ENCODE peak calls at places on chromosomes 7 and 10, in six cellular contexts. P, K, O, S, Z and H are unnamed samples.
A peak's percentile ranks its signal among the peaks of the same experiment; 100 is the strongest.

GRCh38 chr7:158682456-158682855 is 22.1 kb downstream of the NCAPG2 start:
- DNase-seq in P (no peak), S (peak; percentile 28), K (no peak), Z (no peak), O (no peak), H (no peak)

GRCh38 chr10:50336140-50336539 is 84.8 kb upstream of the ASAH2 start:
- DNase-seq in O (no peak), P (no peak), S (no peak), Z (no peak), K (no peak), H (no peak)

GRCh38 chr7:18126274-18126673 is 98.6 kb upstream of the PRPS1L1 start:
- DNase-seq in Z (no peak), P (peak; percentile 11), O (no peak), K (no peak), S (no peak), H (no peak)

GRCh38 chr10:109933984-109934565 is 10.8 kb upstream of the XPNPEP1 start:
- DNase-seq in S (peak; percentile 55), O (no peak), P (no peak), Z (peak; percentile 45), K (no peak), H (no peak)

GRCh38 chr10:89301231-89301630 is 615 bp upstream of the IFIT2 start:
- DNase-seq in S (peak; percentile 68), P (no peak), O (no peak), K (no peak), Z (peak; percentile 34), H (no peak)

GRCh38 chr7:50812847-50813475 is 30.3 kb upstream of the GRB10 start:
- DNase-seq in S (peak; percentile 73), P (peak; percentile 74), O (no peak), K (peak; percentile 80), Z (peak; percentile 80), H (no peak)

GRCh38 chr7:51198654-51199053 is 118.0 kb downstream of the COBL start:
- DNase-seq in K (no peak), Z (no peak), P (no peak), O (no peak), S (no peak), H (no peak)

GRCh38 chr10:131400518-131400917 is 89.0 kb upstream of the TCERG1L start:
- DNase-seq in K (no peak), S (no peak), Z (no peak), P (no peak), O (no peak), H (no peak)

GRCh38 chr10:127413326-127413725 is 135.8 kb upstream of the NPS start:
- DNase-seq in O (no peak), S (no peak), K (no peak), P (no peak), Z (no peak), H (no peak)

GRCh38 chr10:116753759-116754158 is 11.4 kb upstream of the HSPA12A start:
- DNase-seq in O (no peak), S (no peak), Z (no peak), P (no peak), K (no peak), H (no peak)

GRCh38 chr10:1187151-1187854 is 131.1 kb downstream of the WDR37 start:
- DNase-seq in P (no peak), K (peak; percentile 25), Z (no peak), S (no peak), O (peak; percentile 72), H (no peak)

GRCh38 chr7:133971658-133972057 is 155.5 kb upstream of the LRGUK start:
- DNase-seq in P (no peak), K (no peak), Z (no peak), O (no peak), S (no peak), H (no peak)

GRCh38 chr10:104049497-104050250 is 36.0 kb downstream of the COL17A1 start:
- DNase-seq in S (peak; percentile 56), K (no peak), Z (peak; percentile 59), O (no peak), P (no peak), H (no peak)

GRCh38 chr10:117960345-117960744 is 86.4 kb downstream of the RAB11FIP2 start:
- DNase-seq in P (peak; percentile 7), S (peak; percentile 13), K (no peak), O (no peak), Z (peak; percentile 12), H (no peak)

GRCh38 chr7:74452748-74453320 is 872 bp upstream of the GTF2IRD1 start:
- DNase-seq in P (peak; percentile 65), S (peak; percentile 36), K (peak; percentile 76), O (no peak), Z (peak; percentile 48), H (no peak)

GRCh38 chr7:135428011-135428410 is 81.9 kb downstream of the CNOT4 start:
- DNase-seq in K (no peak), Z (no peak), S (no peak), O (no peak), P (no peak), H (no peak)

GRCh38 chr10:84243759-84244158 is 1.1 kb upstream of the RGR start:
- DNase-seq in Z (no peak), P (no peak), O (no peak), S (no peak), K (no peak), H (no peak)

DNA sequence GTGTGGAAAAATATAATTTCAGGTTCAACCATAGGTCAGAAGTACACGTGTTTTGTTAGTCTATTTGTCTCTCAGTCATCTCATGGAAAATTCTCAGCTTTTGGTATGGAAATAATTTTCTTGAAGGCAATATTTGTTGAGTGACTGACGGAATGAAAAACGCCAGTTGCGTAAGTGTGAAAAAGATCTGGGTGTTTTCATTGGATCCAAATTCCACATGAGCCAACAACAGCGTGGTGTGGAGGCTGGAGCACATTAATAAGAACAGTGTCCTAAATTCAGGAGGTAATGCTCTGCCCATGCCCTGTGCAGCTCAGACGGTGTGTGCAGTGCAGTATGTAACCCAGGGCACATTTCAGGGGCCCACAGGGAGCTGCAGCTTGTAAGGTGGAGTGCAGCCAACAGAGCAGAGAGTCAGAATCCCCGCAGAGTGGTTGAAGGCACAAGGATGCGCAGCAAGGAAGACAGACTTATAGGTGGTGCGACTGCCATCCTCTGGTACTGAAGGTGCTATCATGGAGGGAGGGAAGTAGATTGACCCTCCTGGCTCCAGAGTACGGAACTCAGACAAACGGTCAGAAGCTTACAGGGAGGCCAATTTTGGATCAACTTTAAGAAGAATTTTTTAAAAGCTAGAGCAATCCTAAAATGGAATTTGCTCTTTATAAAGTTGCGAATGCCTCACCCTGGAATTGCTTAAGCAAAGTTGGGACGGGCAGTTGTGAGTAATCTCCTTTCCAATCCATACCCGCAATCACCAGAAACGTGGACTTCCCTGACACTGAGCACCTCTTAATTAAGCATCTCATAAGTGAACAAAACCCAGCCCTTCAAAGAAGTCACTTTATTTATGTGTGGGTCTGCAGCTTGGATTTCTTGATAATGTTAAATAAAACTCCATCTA is 38.0 kb downstream of the EGFR start:
- DNase-seq in P (no peak), S (peak; percentile 86), Z (peak; percentile 77), O (no peak), K (peak; percentile 59), H (no peak)
- H3K4me3 ChIP-seq in P (no peak overlapping the region), S (peak overlapping the region; percentile 27), Z (no peak overlapping the region), O (no peak overlapping the region), K (peak overlapping the region; percentile 2), H (no peak overlapping the region)

GRCh38 chr7:117949232-117949631 is 76.0 kb upstream of the CTTNBP2 start:
- DNase-seq in Z (no peak), O (no peak), P (peak; percentile 7), K (no peak), S (no peak), H (no peak)
- TF ChIP-seq CTCF in Z (no peak), O (no peak), P (no peak), K (no peak), S (no peak), H (no peak)

GRCh38 chr10:86968994-86969355 is 693 bp downstream of the ADIRF start:
- DNase-seq in K (no peak), Z (no peak), P (no peak), S (no peak), O (no peak), H (no peak)
- H3K4me3 ChIP-seq in K (peak overlapping the region; percentile 71), Z (peak overlapping the region; percentile 74), P (no peak overlapping the region), S (peak overlapping the region; percentile 79), O (peak overlapping the region; percentile 52), H (peak overlapping the region; percentile 40)

DNA sequence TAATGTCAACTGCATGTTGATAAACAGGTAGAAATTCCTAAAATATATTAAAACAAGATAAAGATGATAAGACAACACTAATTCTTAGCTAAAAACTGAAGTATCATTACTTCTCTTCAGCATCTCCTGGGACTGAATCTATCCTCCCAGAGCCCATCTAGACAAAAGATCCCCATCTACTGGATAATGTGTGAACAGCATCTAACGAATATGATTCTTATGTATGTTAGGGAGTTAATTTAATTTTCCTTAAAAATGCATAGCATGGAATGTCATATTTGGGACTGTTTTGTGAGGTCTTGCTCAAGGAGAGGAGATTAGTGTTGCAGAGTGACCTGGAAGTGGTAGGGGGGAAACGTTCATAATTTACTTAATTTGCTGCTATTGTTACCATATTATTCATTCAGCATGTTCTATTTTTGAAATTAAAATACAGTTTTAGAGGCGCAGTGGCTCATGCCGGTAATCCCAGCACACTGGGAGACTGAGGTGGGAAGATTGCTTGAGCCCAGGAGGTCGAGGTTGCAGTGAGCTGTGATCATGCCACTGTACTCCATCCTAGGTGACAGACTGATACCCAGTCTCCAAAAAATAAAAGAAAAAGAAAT is 305.1 kb upstream of the CSTF2T start:
- DNase-seq in K (no peak), Z (peak; percentile 32), O (no peak), S (peak; percentile 53), P (peak; percentile 66), H (no peak)
- TF ChIP-seq CTCF in K (peak; percentile 56), Z (peak; percentile 69), O (peak; percentile 27), S (peak; percentile 87), P (peak; percentile 78), H (peak; percentile 47)

GRCh38 chr7:46912692-46913091 is 669.2 kb downstream of the TNS3 start:
- DNase-seq in K (no peak), O (no peak), Z (no peak), S (no peak), P (no peak), H (no peak)

GRCh38 chr7:46908770-46909169 is 673.1 kb downstream of the TNS3 start:
- DNase-seq in Z (peak; percentile 65), S (peak; percentile 93), P (no peak), K (no peak), O (no peak), H (peak; percentile 55)

GRCh38 chr7:46909601-46910051 is 672.3 kb downstream of the TNS3 start:
- DNase-seq in O (no peak), K (no peak), P (no peak), S (peak; percentile 91), Z (peak; percentile 80), H (no peak)
- H3K4me3 ChIP-seq in O (no peak overlapping the region), K (no peak overlapping the region), P (no peak overlapping the region), S (no peak overlapping the region), Z (no peak overlapping the region), H (no peak overlapping the region)

DNA sequence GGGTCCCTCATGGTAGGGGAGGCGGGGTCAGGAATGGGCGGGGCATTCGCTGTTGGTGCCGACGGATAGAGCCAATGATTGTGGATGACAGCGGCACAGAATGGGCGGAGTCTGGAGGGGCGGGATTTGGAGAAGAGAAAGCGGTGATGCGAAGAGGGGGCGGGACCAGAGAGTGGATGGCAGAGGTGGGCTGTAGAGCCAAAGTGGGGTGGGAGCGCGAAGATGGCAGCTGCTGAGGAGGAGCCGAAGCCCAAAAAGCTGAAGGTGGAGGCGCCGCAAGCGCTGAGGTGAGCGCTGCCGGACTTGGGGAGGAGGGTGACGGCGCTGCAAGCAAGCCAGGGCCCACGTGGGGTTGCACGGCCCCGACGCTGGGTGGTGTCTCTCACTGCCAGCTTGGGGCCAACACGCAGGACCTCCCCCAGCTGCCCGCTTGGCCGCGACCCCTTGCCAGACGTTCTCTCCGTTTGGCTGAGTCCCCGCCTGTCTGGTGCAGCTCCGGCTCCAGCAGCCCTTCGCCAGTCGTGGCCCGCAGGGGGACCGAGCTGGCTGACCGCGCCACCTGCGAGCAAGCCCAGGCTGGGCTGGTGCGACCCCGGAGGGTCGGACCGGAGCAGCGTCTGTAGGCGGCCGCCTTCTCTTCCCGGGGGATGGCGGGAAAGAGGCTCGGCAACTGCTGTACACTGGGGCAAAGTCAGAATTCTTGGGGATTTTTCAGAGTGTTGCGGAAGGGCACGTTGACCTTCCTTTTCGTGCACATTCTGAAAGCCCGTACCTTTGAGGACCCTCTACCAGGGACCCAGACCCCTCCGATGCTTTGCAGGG is at the start of gene ADK:
- DNase-seq in S (peak; percentile 95), K (peak; percentile 100), O (peak; percentile 99), Z (peak; percentile 96), P (peak; percentile 100), H (peak; percentile 69)
- TF ChIP-seq CTCF in S (peak; percentile 21), K (peak; percentile 15), O (peak; percentile 22), Z (peak; percentile 37), P (peak; percentile 43), H (peak; percentile 58)